ENCODE peak calls at places on chromosomes 6 and 20, in six cellular contexts. E is naive thymus-derived CD4-positive, alpha-beta T cell; Q is GM10248; B is NCI-H69; S is CD8-positive, alpha-beta T cell; M is activated naive CD4-positive, alpha-beta T cell treated with anti-CD3 and anti-CD28 coated beads, Interleukin-2, amount 10 ng/mL, durations not matched to agents 7 days and 5 days. K is an unnamed sample.

GRCh38 chr6:89585156-89585555 is 53.4 kb downstream of the LYRM2 start:
- DNase-seq in S (no peak), E (no peak), Q (no peak), B (no peak), M (no peak), K (no peak)

GRCh38 chr20:25254986-25255680 is 7.2 kb downstream of the PYGB start:
- DNase-seq in S (no peak), B (no peak), E (no peak), M (no peak), Q (no peak), K (no peak)

GRCh38 chr6:50520862-50521261 is 192.5 kb upstream of the TFAP2D start:
- DNase-seq in M (no peak), E (no peak), Q (no peak), S (no peak), B (no peak), K (no peak)

GRCh38 chr6:11710221-11710836 is 68.3 kb downstream of the ADTRP start:
- DNase-seq in B (no peak), S (peak), M (peak), Q (no peak), E (peak), K (peak)

GRCh38 chr6:528989-529388 is 127.9 kb downstream of the HUS1B start:
- DNase-seq in B (no peak), Q (no peak), M (no peak), E (no peak), S (no peak), K (no peak)

GRCh38 chr6:9494864-9495263 is 920.0 kb downstream of the TFAP2A start:
- DNase-seq in Q (no peak), B (no peak), S (no peak), M (no peak), E (no peak), K (no peak)

GRCh38 chr20:37362821-37363220 is 16.9 kb downstream of the SRC start:
- DNase-seq in E (no peak), B (no peak), S (no peak), Q (no peak), M (no peak), K (no peak)

GRCh38 chr20:35968930-35969329 is 540 bp downstream of the CNBD2 start:
- DNase-seq in M (no peak), E (no peak), B (no peak), Q (no peak), S (no peak), K (no peak)

GRCh38 chr6:132931937-132932336 is 117.6 kb downstream of the RPS12 start:
- DNase-seq in S (no peak), B (no peak), M (no peak), E (no peak), Q (no peak), K (no peak)

GRCh38 chr6:24666097-24666615 is 543 bp downstream of the TDP2 start:
- DNase-seq in M (peak), Q (peak), E (no peak), S (peak), B (peak), K (peak)

GRCh38 chr6:33697845-33698244 is 13.7 kb downstream of the UQCC2 start:
- DNase-seq in S (no peak), B (no peak), Q (no peak), E (no peak), M (no peak), K (no peak)

GRCh38 chr6:92723390-92723931 is 695.9 kb downstream of the EPHA7 start:
- DNase-seq in S (no peak), B (peak), E (no peak), M (peak), Q (peak), K (no peak)

GRCh38 chr20:62667530-62668440 is 25.5 kb downstream of the SLCO4A1 start:
- DNase-seq in B (no peak), Q (no peak), S (no peak), E (no peak), M (no peak), K (no peak)

GRCh38 chr6:10837009-10837691 is 1.2 kb downstream of the MAK start:
- DNase-seq in E (no peak), B (peak), Q (no peak), M (no peak), S (no peak), K (no peak)

GRCh38 chr6:133827766-133828165 is 61.1 kb upstream of the TCF21 start:
- DNase-seq in Q (no peak), E (no peak), M (no peak), S (no peak), B (no peak), K (no peak)

K was measured in T-cell.